ENCODE peak calls at places on chromosome 19, in four cellular contexts. E is psoas muscle, G is LoVo, Z is activated T-cell treated with anti-CD3 and anti-CD28 coated beads for 1 hour. J is an unnamed sample.

GRCh38 chr19:37955986-37956385 is 49.0 kb downstream of the SIPA1L3 start:
- DNase-seq in E (no peak), G (no peak), Z (no peak), J (no peak)

GRCh38 chr19:6387372-6387771 is 5.6 kb downstream of the GTF2F1 start:
- DNase-seq in E (no peak), G (no peak), Z (no peak), J (no peak)

GRCh38 chr19:13843104-13843921 is 33.6 kb upstream of the NANOS3 start:
- DNase-seq in E (peak; percentile 57), G (peak; percentile 64), Z (no peak), J (no peak)

GRCh38 chr19:44757735-44758505 is 9.4 kb downstream of the BCL3 start:
- DNase-seq in E (peak; percentile 85), G (no peak), Z (no peak), J (no peak)

GRCh38 chr19:17766543-17767131 is 15.4 kb downstream of the FCHO1 start:
- DNase-seq in E (peak; percentile 78), G (peak; percentile 87), Z (no peak), J (peak; percentile 57)

GRCh38 chr19:46946090-46946489 is 73.5 kb upstream of the NPAS1 start:
- DNase-seq in E (no peak), G (no peak), Z (no peak), J (no peak)

GRCh38 chr19:13884726-13885591 is 8.0 kb downstream of the NANOS3 start:
- DNase-seq in E (no peak), G (no peak), Z (no peak), J (no peak)

GRCh38 chr19:44741841-44742352 is 6.6 kb upstream of the BCL3 start:
- DNase-seq in E (peak; percentile 98), G (peak; percentile 97), Z (no peak), J (no peak)

GRCh38 chr19:19185853-19186728 is 5.9 kb downstream of the BORCS8 start:
- DNase-seq in E (no peak), G (peak; percentile 20), Z (peak; percentile 60), J (no peak)

GRCh38 chr19:36771275-36772231 is 1.1 kb downstream of the ZNF850 start:
- DNase-seq in E (peak; percentile 54), G (no peak), Z (no peak), J (peak; percentile 17)

GRCh38 chr19:1082165-1082927 is 12.8 kb downstream of the POLR2E start:
- DNase-seq in E (no peak), G (peak; percentile 78), Z (peak; percentile 76), J (no peak)

GRCh38 chr19:38737921-38738731 is 6.1 kb downstream of the CAPN12 start:
- DNase-seq in E (no peak), G (no peak), Z (no peak), J (no peak)

GRCh38 chr19:52935434-52935833 is 12.2 kb upstream of the ZNF888 start:
- DNase-seq in E (no peak), G (peak; percentile 38), Z (no peak), J (no peak)